ENCODE peak calls at places on chromosome 9, in five cellular contexts. G, R, B, I and Y are unnamed samples.

GRCh38 chr9:28082671-28083070 is 509.4 kb upstream of the C9orf72 start:
- DNase-seq in G (no peak), R (no peak), B (no peak), I (no peak), Y (no peak)

GRCh38 chr9:86022687-86023266 is 76.6 kb downstream of the GOLM1 start:
- DNase-seq in G (peak; percentile 15), R (no peak), B (no peak), I (no peak), Y (no peak)

GRCh38 chr9:122827759-122828090 is 663 bp downstream of the PDCL start:
- DNase-seq in G (peak; percentile 62), R (no peak), B (no peak), I (no peak), Y (no peak)

GRCh38 chr9:129069128-129069824 is 11.6 kb upstream of the DOLPP1 start:
- DNase-seq in G (no peak), R (no peak), B (no peak), I (no peak), Y (no peak)

GRCh38 chr9:69981686-69982450 is 61.8 kb upstream of the MAMDC2 start:
- DNase-seq in G (peak; percentile 72), R (no peak), B (no peak), I (no peak), Y (peak; percentile 26)

GRCh38 chr9:108761530-108762347 is 94.0 kb downstream of the ACTL7B start:
- DNase-seq in G (peak; percentile 48), R (no peak), B (no peak), I (no peak), Y (no peak)

GRCh38 chr9:89460551-89460950 is 37.4 kb downstream of the SEMA4D start:
- DNase-seq in G (no peak), R (no peak), B (no peak), I (no peak), Y (no peak)

GRCh38 chr9:113709721-113710120 is 166.4 kb upstream of the ZNF618 start:
- DNase-seq in G (no peak), R (no peak), B (no peak), I (peak; percentile 40), Y (no peak)

GRCh38 chr9:23820731-23821399 is 5.2 kb downstream of the ELAVL2 start:
- DNase-seq in G (no peak), R (no peak), B (no peak), I (no peak), Y (no peak)

GRCh38 chr9:6048039-6048438 is 32.6 kb upstream of the RANBP6 start:
- DNase-seq in G (no peak), R (no peak), B (no peak), I (no peak), Y (no peak)

GRCh38 chr9:108562176-108562575 is 293.6 kb downstream of the ACTL7B start:
- DNase-seq in G (no peak), R (no peak), B (no peak), I (no peak), Y (no peak)

GRCh38 chr9:113901196-113901818 is 25.2 kb downstream of the ZNF618 start:
- DNase-seq in G (no peak), R (no peak), B (no peak), I (no peak), Y (no peak)

GRCh38 chr9:109035684-109036423 is 22.6 kb upstream of the CTNNAL1 start:
- DNase-seq in G (peak; percentile 90), R (no peak), B (peak; percentile 61), I (no peak), Y (peak; percentile 73)

GRCh38 chr9:114671605-114672004 is 10.4 kb downstream of the TEX48 start:
- DNase-seq in G (no peak), R (no peak), B (no peak), I (no peak), Y (no peak)

GRCh38 chr9:33161011-33161588 is 6.0 kb downstream of the B4GALT1 start:
- DNase-seq in G (peak; percentile 99), R (no peak), B (peak; percentile 92), I (peak; percentile 82), Y (peak; percentile 95)

GRCh38 chr9:5489630-5490484 is 20.5 kb upstream of the PDCD1LG2 start:
- DNase-seq in G (no peak), R (no peak), B (no peak), I (no peak), Y (no peak)

GRCh38 chr9:111662851-111663823 is 1.7 kb downstream of the GNG10 start:
- DNase-seq in G (no peak), R (no peak), B (no peak), I (no peak), Y (no peak)

GRCh38 chr9:134283111-134283515 is 43.1 kb upstream of the RXRA start:
- DNase-seq in G (peak; percentile 36), R (no peak), B (peak; percentile 25), I (no peak), Y (no peak)

GRCh38 chr9:79946718-79947117 is 375.0 kb downstream of the TLE4 start:
- DNase-seq in G (peak; percentile 15), R (no peak), B (no peak), I (no peak), Y (no peak)

GRCh38 chr9:113492343-113493079 is 29.0 kb downstream of the RGS3 start:
- DNase-seq in G (peak; percentile 36), R (no peak), B (no peak), I (no peak), Y (no peak)

GRCh38 chr9:107492381-107492780 is 2.8 kb upstream of the KLF4 start:
- DNase-seq in G (peak; percentile 22), R (no peak), B (no peak), I (no peak), Y (no peak)

GRCh38 chr9:18467696-18468095 is 6.3 kb upstream of the ADAMTSL1 start:
- DNase-seq in G (no peak), R (no peak), B (no peak), I (no peak), Y (no peak)

GRCh38 chr9:135951889-135952663 is 9.1 kb downstream of the UBAC1 start:
- DNase-seq in G (peak; percentile 95), R (no peak), B (no peak), I (no peak), Y (peak; percentile 49)

GRCh38 chr9:131673531-131673930 is 66.3 kb downstream of the RAPGEF1 start:
- DNase-seq in G (no peak), R (no peak), B (no peak), I (no peak), Y (no peak)